ENCODE peak calls at places on chromosomes 7 and 10, in eight cellular contexts. C is omental fat pad; I is Right ventricle myocardium inferior; A is stimulated activated naive CD8-positive, alpha-beta T cell treated with anti-CD3 and anti-CD28 coated beads, Interleukin-15, amount 100 ng/mL, for 72 hours; K is aorta; M is left lung; X is natural killer cell treated with Interleukin-12 subunit alpha and Interleukin-12 subunit beta and Interleukin-15 and Interleukin-18, amount 100 ng/mL, for 72 hours; S is HCT116. N is an unnamed sample.

GRCh38 chr7:91135300-91135699 is 128.9 kb upstream of the FZD1 start:
- ATAC-seq in S (no peak), A (no peak), I (no peak), K (no peak), C (no peak), M (no peak), X (no peak), N (no peak)

GRCh38 chr7:104328308-104328969 is at the start of gene LHFPL3:
- ATAC-seq in M (no peak), I (no peak), C (peak), K (peak), X (no peak), S (no peak), A (peak), N (no peak)

GRCh38 chr10:59176241-59177030 is at the start of gene PHYHIPL:
- ATAC-seq in K (peak), X (no peak), A (no peak), M (peak), I (no peak), S (no peak), C (peak), N (no peak)

GRCh38 chr10:44947356-44948152 is 12.0 kb upstream of the RASSF4 start:
- ATAC-seq in C (no peak), M (peak), K (no peak), S (no peak), I (peak), A (no peak), X (no peak), N (no peak)

GRCh38 chr7:41648506-41648905 is 54.4 kb downstream of the INHBA start:
- ATAC-seq in S (no peak), X (no peak), I (no peak), K (no peak), C (no peak), M (no peak), A (no peak), N (no peak)

GRCh38 chr10:76553700-76554470 is 1083.7 kb downstream of the KCNMA1 start:
- ATAC-seq in I (peak), M (no peak), S (no peak), A (no peak), K (no peak), X (no peak), C (no peak), N (no peak)

GRCh38 chr7:141430426-141431142 is 120.6 kb upstream of the AGK start:
- ATAC-seq in S (no peak), I (peak), K (no peak), C (no peak), M (no peak), X (no peak), A (no peak), N (no peak)

GRCh38 chr10:1939016-1939415 is 201.7 kb upstream of the ADARB2 start:
- ATAC-seq in C (no peak), S (no peak), I (no peak), X (no peak), M (no peak), K (no peak), A (peak), N (peak)

GRCh38 chr10:102763037-102763607 is 19.4 kb downstream of the WBP1L start:
- ATAC-seq in S (no peak), A (no peak), M (no peak), I (peak), C (no peak), X (no peak), K (peak), N (no peak)

GRCh38 chr7:17559388-17559787 is 260.9 kb downstream of the AHR start:
- ATAC-seq in C (no peak), K (no peak), X (no peak), I (no peak), M (peak), A (no peak), S (no peak), N (no peak)

GRCh38 chr7:37908221-37908788 is 8.3 kb downstream of the SFRP4 start:
- ATAC-seq in I (no peak), A (no peak), C (no peak), X (no peak), M (no peak), K (peak), S (no peak), N (no peak)

GRCh38 chr10:79342811-79343541 is 4.3 kb upstream of the PPIF start:
- ATAC-seq in S (no peak), M (no peak), A (no peak), K (no peak), C (no peak), X (no peak), I (no peak), N (no peak)

GRCh38 chr10:114489521-114490310 is 85.4 kb upstream of the AFAP1L2 start:
- ATAC-seq in S (peak), A (no peak), M (no peak), C (no peak), K (no peak), X (no peak), I (no peak), N (no peak)

GRCh38 chr7:105024734-105025133 is 10.7 kb downstream of the KMT2E start:
- ATAC-seq in M (peak), A (no peak), X (no peak), C (no peak), K (no peak), S (no peak), I (no peak), N (peak)

GRCh38 chr10:33306126-33306525 is 28.3 kb downstream of the NRP1 start:
- ATAC-seq in M (no peak), A (no peak), K (no peak), C (no peak), I (no peak), S (no peak), X (no peak), N (no peak)

GRCh38 chr10:31134303-31134928 is 102.8 kb upstream of the ZNF438 start:
- ATAC-seq in K (peak), X (peak), C (peak), I (peak), S (no peak), M (peak), A (peak), N (peak)

GRCh38 chr7:17633099-17633498 is 307.2 kb downstream of the SNX13 start:
- ATAC-seq in C (peak), X (no peak), I (no peak), M (peak), S (peak), A (no peak), K (no peak), N (no peak)

GRCh38 chr7:2203551-2204300 is 29.0 kb downstream of the MAD1L1 start:
- ATAC-seq in I (no peak), M (no peak), A (no peak), X (no peak), K (no peak), S (no peak), C (peak), N (no peak)

GRCh38 chr7:3103614-3104399 is 60.1 kb upstream of the CARD11 start:
- ATAC-seq in C (no peak), A (peak), S (no peak), X (peak), M (peak), I (peak), K (no peak), N (peak)

GRCh38 chr10:43708256-43708655 is 59.6 kb upstream of the ZNF32 start:
- ATAC-seq in K (no peak), C (no peak), M (no peak), S (no peak), A (no peak), X (no peak), I (no peak), N (no peak)

GRCh38 chr10:12839941-12840611 is 161.4 kb downstream of the CCDC3 start:
- ATAC-seq in M (no peak), A (no peak), X (no peak), I (peak), S (no peak), C (no peak), K (no peak), N (no peak)

GRCh38 chr7:100604976-100605911 is 3.1 kb downstream of the PCOLCE start:
- ATAC-seq in S (peak), I (peak), A (peak), X (no peak), M (peak), K (no peak), C (peak), N (peak)

GRCh38 chr10:12635127-12635541 is 285.8 kb downstream of the CAMK1D start:
- ATAC-seq in K (no peak), C (no peak), X (peak), M (no peak), S (no peak), I (no peak), A (peak), N (peak)

GRCh38 chr7:35277359-35277758 is 23.5 kb upstream of the TBX20 start:
- ATAC-seq in C (no peak), M (no peak), X (no peak), S (no peak), A (no peak), K (no peak), I (peak), N (no peak)

GRCh38 chr7:44754802-44755697 is 6.4 kb downstream of the ZMIZ2 start:
- ATAC-seq in A (no peak), I (no peak), M (peak), K (no peak), X (no peak), S (peak), C (peak), N (no peak)

GRCh38 chr10:16686081-16686902 is 130.9 kb downstream of the RSU1 start:
- ATAC-seq in X (no peak), M (no peak), C (no peak), K (no peak), I (no peak), S (no peak), A (no peak), N (no peak)

GRCh38 chr7:39896840-39897239 is 53.2 kb upstream of the CDK13 start:
- ATAC-seq in X (no peak), K (no peak), C (no peak), M (no peak), S (no peak), I (no peak), A (no peak), N (no peak)

GRCh38 chr10:20885678-20886077 is 11.4 kb downstream of the NEBL start:
- ATAC-seq in I (peak), M (peak), X (no peak), S (no peak), C (no peak), A (no peak), K (no peak), N (no peak)

GRCh38 chr10:16967000-16967865 is 150.0 kb upstream of the RSU1 start:
- ATAC-seq in S (no peak), A (no peak), K (no peak), M (peak), C (no peak), I (no peak), X (peak), N (peak)

GRCh38 chr10:112000466-112000865 is 183.1 kb downstream of the GPAM start:
- ATAC-seq in M (no peak), X (no peak), S (no peak), K (peak), I (no peak), C (no peak), A (no peak), N (no peak)

GRCh38 chr10:75295901-75296441 is 60.2 kb upstream of the COMTD1 start:
- ATAC-seq in C (no peak), I (peak), K (peak), M (peak), X (no peak), A (no peak), S (no peak), N (no peak)

GRCh38 chr7:79984210-79984609 is 150.4 kb upstream of the GNAI1 start:
- ATAC-seq in S (no peak), C (peak), X (no peak), A (no peak), I (no peak), K (no peak), M (no peak), N (no peak)

GRCh38 chr7:18583305-18583704 is 87.8 kb downstream of the HDAC9 start:
- ATAC-seq in X (no peak), S (no peak), M (no peak), A (no peak), I (no peak), K (no peak), C (no peak), N (no peak)

GRCh38 chr7:23353172-23353571 is 54.0 kb downstream of the MALSU1 start:
- ATAC-seq in S (no peak), A (no peak), K (no peak), I (no peak), C (no peak), M (no peak), X (no peak), N (no peak)

GRCh38 chr10:60237977-60238376 is 151.7 kb downstream of the ANK3 start:
- ATAC-seq in C (peak), A (peak), I (no peak), S (no peak), X (peak), M (peak), K (no peak), N (peak)

GRCh38 chr7:142557971-142558582 is 191.2 kb upstream of the PRSS1 start:
- ATAC-seq in I (no peak), X (no peak), M (peak), S (peak), A (peak), K (no peak), C (no peak), N (peak)

GRCh38 chr7:137443616-137444015 is 100.1 kb upstream of the PTN start:
- ATAC-seq in I (no peak), S (no peak), C (no peak), A (no peak), M (no peak), X (no peak), K (no peak), N (no peak)

GRCh38 chr7:37362802-37363201 is 85.9 kb downstream of the ELMO1 start:
- ATAC-seq in I (no peak), X (no peak), M (no peak), S (no peak), K (no peak), A (no peak), C (no peak), N (no peak)

N was measured in activated T-helper 17 cell treated with anti-CD3 and anti-CD28 coated beads, Interleukin-2, amount 50 U/mL, for 72 hours.